ENCODE peak calls at places on chromosomes 4 and X, in four cellular contexts. H is H54, C is NCI-H1105, G is HS-27A. R is an unnamed sample.

GRCh38 chrX:74925210-74926088 is at the start of gene NEXMIF:
- DNase-seq in H (no peak), C (peak), G (no peak), R (no peak)

GRCh38 chrX:6738518-6739470 is 203.9 kb upstream of the VCX3A start:
- DNase-seq in H (no peak), C (no peak), G (no peak), R (no peak)

GRCh38 chrX:53732797-53733196 is 46.3 kb upstream of the HUWE1 start:
- DNase-seq in H (no peak), C (no peak), G (no peak), R (no peak)

GRCh38 chr4:70802923-70803605 is 36.6 kb downstream of the GRSF1 start:
- DNase-seq in H (no peak), C (no peak), G (no peak), R (no peak)

GRCh38 chr4:126991965-126992364 is 640.8 kb upstream of the INTU start:
- DNase-seq in H (no peak), C (no peak), G (no peak), R (no peak)

GRCh38 chrX:105821471-105822081 is 763 bp upstream of the NRK start:
- DNase-seq in H (no peak), C (no peak), G (no peak), R (no peak)

GRCh38 chrX:80285131-80285773 is 135.0 kb upstream of the TENT5D start:
- DNase-seq in H (no peak), C (peak), G (no peak), R (peak)

GRCh38 chrX:120271218-120271617 is 20.6 kb downstream of the ZBTB33 start:
- DNase-seq in H (no peak), C (no peak), G (no peak), R (no peak)

GRCh38 chrX:119389214-119389613 is 9.9 kb upstream of the SLC25A43 start:
- DNase-seq in H (no peak), C (no peak), G (no peak), R (no peak)

GRCh38 chr4:137359691-137360315 is 172.5 kb downstream of the PCDH18 start:
- DNase-seq in H (no peak), C (no peak), G (no peak), R (no peak)

GRCh38 chr4:2091990-2092652 is 33.0 kb downstream of the NAT8L start:
- DNase-seq in H (no peak), C (no peak), G (no peak), R (no peak)

GRCh38 chr4:128320656-128321055 is 33.0 kb upstream of the PGRMC2 start:
- DNase-seq in H (no peak), C (no peak), G (no peak), R (no peak)

GRCh38 chrX:69218407-69218806 is 53.2 kb upstream of the PJA1 start:
- DNase-seq in H (no peak), C (no peak), G (no peak), R (no peak)

GRCh38 chr4:164095313-164096110 is 601.0 kb downstream of the TMA16 start:
- DNase-seq in H (no peak), C (no peak), G (no peak), R (no peak)

GRCh38 chr4:132557660-132558059 is 591.4 kb upstream of the PCDH10 start:
- DNase-seq in H (no peak), C (no peak), G (no peak), R (no peak)

GRCh38 chrX:49001521-49002090 is 458 bp downstream of the GRIPAP1 start:
- DNase-seq in H (peak), C (peak), G (peak), R (peak)

GRCh38 chr4:138090145-138090917 is 151.8 kb downstream of the SLC7A11 start:
- DNase-seq in H (peak), C (peak), G (peak), R (peak)

GRCh38 chrX:153968754-153969124 is 2.9 kb downstream of the HCFC1 start:
- DNase-seq in H (no peak), C (peak), G (no peak), R (no peak)

GRCh38 chrX:14936561-14936960 is 63.3 kb downstream of the MOSPD2 start:
- DNase-seq in H (peak), C (no peak), G (no peak), R (peak)

GRCh38 chr4:99058228-99058627 is 30.4 kb downstream of the ADH5 start:
- DNase-seq in H (no peak), C (no peak), G (no peak), R (no peak)

GRCh38 chrX:10017866-10018265 is 50.7 kb downstream of the CLDN34 start:
- DNase-seq in H (no peak), C (no peak), G (no peak), R (peak)

GRCh38 chr4:46586566-46586965 is 196.6 kb upstream of the GABRA2 start:
- DNase-seq in H (no peak), C (no peak), G (no peak), R (no peak)

GRCh38 chr4:6270691-6271121 is 1.1 kb downstream of the WFS1 start:
- DNase-seq in H (peak), C (no peak), G (no peak), R (no peak)

R was measured in LoVo.